ENCODE peak calls at places on chromosome 4, in six cellular contexts. One of them, this sample, is unnamed.

GRCh38 chr4:115453416-115453815 is 340.0 kb upstream of the NDST4 start:
- DNase-seq in fibroblast of pulmonary artery: no peak
- DNase-seq in mesothelial cell of epicardium: no peak
- DNase-seq in tibial nerve: no peak
- DNase-seq in GM12891: no peak
- DNase-seq in activated naive CD8-positive, alpha-beta T cell treated with anti-CD3 and anti-CD28 coated beads, Interleukin-2, amount 50 U/mL, for 24 hours: no peak
- DNase-seq in this sample: no peak

GRCh38 chr4:72077346-72077745 is 45.5 kb downstream of the NPFFR2 start:
- DNase-seq in fibroblast of pulmonary artery: no peak
- DNase-seq in tibial nerve: no peak
- DNase-seq in activated naive CD8-positive, alpha-beta T cell treated with anti-CD3 and anti-CD28 coated beads, Interleukin-2, amount 50 U/mL, for 24 hours: no peak
- DNase-seq in mesothelial cell of epicardium: no peak
- DNase-seq in GM12891: no peak
- DNase-seq in this sample: no peak

GRCh38 chr4:42865572-42866189 is 26.8 kb upstream of the GRXCR1 start:
- DNase-seq in mesothelial cell of epicardium: no peak
- DNase-seq in GM12891: peak; percentile 15
- DNase-seq in activated naive CD8-positive, alpha-beta T cell treated with anti-CD3 and anti-CD28 coated beads, Interleukin-2, amount 50 U/mL, for 24 hours: peak; percentile 44
- DNase-seq in tibial nerve: peak; percentile 20
- DNase-seq in fibroblast of pulmonary artery: peak; percentile 67
- DNase-seq in this sample: peak; percentile 12

GRCh38 chr4:102299708-102300107 is 45.6 kb downstream of the SLC39A8 start:
- DNase-seq in fibroblast of pulmonary artery: peak; percentile 75
- DNase-seq in tibial nerve: no peak
- DNase-seq in mesothelial cell of epicardium: no peak
- DNase-seq in activated naive CD8-positive, alpha-beta T cell treated with anti-CD3 and anti-CD28 coated beads, Interleukin-2, amount 50 U/mL, for 24 hours: peak; percentile 9
- DNase-seq in GM12891: no peak
- DNase-seq in this sample: no peak

GRCh38 chr4:124854968-124855367 is 142.4 kb upstream of the ANKRD50 start:
- DNase-seq in activated naive CD8-positive, alpha-beta T cell treated with anti-CD3 and anti-CD28 coated beads, Interleukin-2, amount 50 U/mL, for 24 hours: no peak
- DNase-seq in GM12891: no peak
- DNase-seq in fibroblast of pulmonary artery: peak; percentile 8
- DNase-seq in mesothelial cell of epicardium: no peak
- DNase-seq in tibial nerve: no peak
- DNase-seq in this sample: no peak

GRCh38 chr4:4386296-4386735 is 586 bp upstream of the NSG1 start:
- DNase-seq in fibroblast of pulmonary artery: peak; percentile 48
- DNase-seq in mesothelial cell of epicardium: no peak
- DNase-seq in activated naive CD8-positive, alpha-beta T cell treated with anti-CD3 and anti-CD28 coated beads, Interleukin-2, amount 50 U/mL, for 24 hours: peak; percentile 39
- DNase-seq in tibial nerve: no peak
- DNase-seq in GM12891: no peak
- DNase-seq in this sample: no peak

GRCh38 chr4:120864969-120865368 is 57.6 kb downstream of the PRDM5 start:
- DNase-seq in tibial nerve: no peak
- DNase-seq in mesothelial cell of epicardium: no peak
- DNase-seq in fibroblast of pulmonary artery: no peak
- DNase-seq in activated naive CD8-positive, alpha-beta T cell treated with anti-CD3 and anti-CD28 coated beads, Interleukin-2, amount 50 U/mL, for 24 hours: no peak
- DNase-seq in GM12891: no peak
- DNase-seq in this sample: no peak

GRCh38 chr4:99028187-99028586 is 32.7 kb downstream of the METAP1 start:
- DNase-seq in activated naive CD8-positive, alpha-beta T cell treated with anti-CD3 and anti-CD28 coated beads, Interleukin-2, amount 50 U/mL, for 24 hours: no peak
- DNase-seq in mesothelial cell of epicardium: no peak
- DNase-seq in fibroblast of pulmonary artery: no peak
- DNase-seq in tibial nerve: no peak
- DNase-seq in GM12891: no peak
- DNase-seq in this sample: no peak

GRCh38 chr4:20288846-20289512 is 37.3 kb downstream of the SLIT2 start:
- DNase-seq in mesothelial cell of epicardium: no peak
- DNase-seq in tibial nerve: no peak
- DNase-seq in activated naive CD8-positive, alpha-beta T cell treated with anti-CD3 and anti-CD28 coated beads, Interleukin-2, amount 50 U/mL, for 24 hours: no peak
- DNase-seq in GM12891: no peak
- DNase-seq in fibroblast of pulmonary artery: peak; percentile 35
- DNase-seq in this sample: no peak

GRCh38 chr4:94390804-94391410 is 48.3 kb upstream of the HPGDS start:
- DNase-seq in fibroblast of pulmonary artery: peak; percentile 46
- DNase-seq in activated naive CD8-positive, alpha-beta T cell treated with anti-CD3 and anti-CD28 coated beads, Interleukin-2, amount 50 U/mL, for 24 hours: peak; percentile 8
- DNase-seq in tibial nerve: no peak
- DNase-seq in GM12891: peak; percentile 5
- DNase-seq in mesothelial cell of epicardium: no peak
- DNase-seq in this sample: no peak

GRCh38 chr4:117983541-117984451 is 50.5 kb upstream of the NDST3 start:
- DNase-seq in mesothelial cell of epicardium: no peak
- DNase-seq in GM12891: no peak
- DNase-seq in fibroblast of pulmonary artery: peak; percentile 0
- DNase-seq in tibial nerve: no peak
- DNase-seq in activated naive CD8-positive, alpha-beta T cell treated with anti-CD3 and anti-CD28 coated beads, Interleukin-2, amount 50 U/mL, for 24 hours: no peak
- DNase-seq in this sample: no peak

GRCh38 chr4:31442236-31442635 is 722.1 kb downstream of the PCDH7 start:
- DNase-seq in activated naive CD8-positive, alpha-beta T cell treated with anti-CD3 and anti-CD28 coated beads, Interleukin-2, amount 50 U/mL, for 24 hours: no peak
- DNase-seq in GM12891: no peak
- DNase-seq in tibial nerve: no peak
- DNase-seq in fibroblast of pulmonary artery: no peak
- DNase-seq in mesothelial cell of epicardium: no peak
- DNase-seq in this sample: no peak

This sample was measured in uterus.